ENCODE peak calls at places on chromosome 1, in nine cellular contexts. L, Y, C, X, V, A, H, G and E are unnamed samples.

GRCh38 chr1:39178541-39179431 is 25.7 kb upstream of the MACF1 start:
- DNase-seq in L (no peak), Y (no peak), C (peak; percentile 94), X (peak; percentile 51), V (no peak), A (no peak), H (no peak), G (peak; percentile 60), E (no peak)

GRCh38 chr1:110626890-110627289 is 20.7 kb upstream of the KCNA2 start:
- DNase-seq in L (no peak), Y (no peak), C (no peak), X (no peak), V (no peak), A (no peak), H (no peak), G (no peak), E (no peak)

GRCh38 chr1:215830221-215830620 is 263.1 kb downstream of the KCTD3 start:
- DNase-seq in L (no peak), Y (no peak), C (no peak), X (no peak), V (no peak), A (no peak), H (no peak), G (no peak), E (no peak)

GRCh38 chr1:167629681-167630567 is at the start of gene RCSD1:
- DNase-seq in L (no peak), Y (no peak), C (no peak), X (peak; percentile 55), V (peak; percentile 25), A (peak; percentile 46), H (no peak), G (no peak), E (peak; percentile 47)

GRCh38 chr1:25771246-25772114 is 28.5 kb upstream of the SELENON start:
- DNase-seq in L (peak; percentile 55), Y (peak; percentile 85), C (no peak), X (no peak), V (peak; percentile 51), A (no peak), H (no peak), G (no peak), E (peak; percentile 87)

GRCh38 chr1:111938123-111938522 is 51.3 kb downstream of the KCND3 start:
- DNase-seq in L (no peak), Y (no peak), C (no peak), X (no peak), V (no peak), A (no peak), H (no peak), G (no peak), E (no peak)

GRCh38 chr1:10882069-10882468 is 85.6 kb upstream of the CASZ1 start:
- DNase-seq in L (no peak), Y (no peak), C (no peak), X (no peak), V (no peak), A (no peak), H (no peak), G (no peak), E (no peak)

GRCh38 chr1:20078166-20078565 is 8.2 kb downstream of the PLA2G5 start:
- DNase-seq in L (no peak), Y (no peak), C (no peak), X (no peak), V (no peak), A (no peak), H (no peak), G (no peak), E (no peak)

GRCh38 chr1:180270767-180271639 is 40.9 kb downstream of the LHX4 start:
- DNase-seq in L (peak; percentile 66), Y (no peak), C (no peak), X (peak; percentile 39), V (peak; percentile 88), A (no peak), H (no peak), G (no peak), E (no peak)

GRCh38 chr1:61083014-61083798 is 845 bp downstream of the NFIA start:
- DNase-seq in L (peak; percentile 26), Y (peak; percentile 41), C (no peak), X (peak; percentile 79), V (peak; percentile 25), A (no peak), H (no peak), G (peak; percentile 30), E (peak; percentile 26)

GRCh38 chr1:54337928-54338327 is 68.3 kb downstream of the SSBP3 start:
- DNase-seq in L (no peak), Y (no peak), C (no peak), X (no peak), V (peak; percentile 26), A (no peak), H (no peak), G (peak; percentile 43), E (no peak)

GRCh38 chr1:210685295-210685650 is 356.6 kb downstream of the HHAT start:
- DNase-seq in L (no peak), Y (no peak), C (no peak), X (no peak), V (no peak), A (no peak), H (no peak), G (no peak), E (no peak)

GRCh38 chr1:168362991-168363390 is 82.3 kb downstream of the TBX19 start:
- DNase-seq in L (no peak), Y (no peak), C (no peak), X (no peak), V (peak; percentile 51), A (peak; percentile 25), H (no peak), G (no peak), E (no peak)

GRCh38 chr1:235090406-235091069 is 38.1 kb downstream of the TOMM20 start:
- DNase-seq in L (no peak), Y (no peak), C (no peak), X (peak; percentile 22), V (no peak), A (no peak), H (no peak), G (peak; percentile 30), E (no peak)

GRCh38 chr1:181486098-181486420 is 2.7 kb downstream of the CACNA1E start:
- DNase-seq in L (no peak), Y (no peak), C (no peak), X (no peak), V (no peak), A (no peak), H (no peak), G (no peak), E (no peak)

GRCh38 chr1:223299553-223299952 is 64.4 kb downstream of the SUSD4 start:
- DNase-seq in L (no peak), Y (no peak), C (no peak), X (no peak), V (no peak), A (no peak), H (no peak), G (no peak), E (no peak)

DNA sequence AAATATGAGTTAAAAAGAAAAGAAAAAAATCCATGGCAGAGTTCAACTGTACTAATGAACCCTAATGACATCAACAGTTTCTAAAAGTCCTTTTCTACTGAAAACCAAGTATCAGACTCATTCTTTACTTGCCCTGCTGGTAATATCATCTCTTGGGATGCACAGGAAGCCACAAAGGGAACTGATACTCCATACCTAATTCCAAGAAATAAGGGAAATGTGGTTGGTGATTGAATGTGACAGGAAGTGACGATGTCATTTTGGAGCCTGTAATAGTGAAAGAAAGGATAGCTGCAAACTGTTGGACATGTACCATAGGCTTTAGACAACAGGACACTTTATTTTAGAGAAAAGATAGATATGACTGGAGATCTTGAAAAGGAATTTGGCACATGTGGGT is 98.7 kb upstream of the VAV3 start:
- DNase-seq in L (no peak), Y (no peak), C (no peak), X (no peak), V (no peak), A (no peak), H (no peak), G (no peak), E (no peak)
- H3K9me3 ChIP-seq in L (no peaks in the 10 kb centered on the region), Y (no peaks in the 10 kb centered on the region), C (no peaks in the 10 kb centered on the region), X (no peaks in the 10 kb centered on the region), V (no peaks in the 10 kb centered on the region), A (no peaks in the 10 kb centered on the region), H (no peaks in the 10 kb centered on the region), G (no peaks in the 10 kb centered on the region), E (peaks cover 4% of the 10 kb centered on the region)

GRCh38 chr1:246988316-246988715 is 19.5 kb downstream of the ZNF695 start:
- DNase-seq in L (no peak), Y (no peak), C (no peak), X (no peak), V (no peak), A (no peak), H (no peak), G (no peak), E (no peak)
- H3K9me3 ChIP-seq in L (peaks cover 95% of the 10 kb centered on the region), Y (no peaks in the 10 kb centered on the region), C (peaks cover 76% of the 10 kb centered on the region), X (peaks cover 97% of the 10 kb centered on the region), V (peaks cover 5% of the 10 kb centered on the region), A (peaks cover 88% of the 10 kb centered on the region), H (peaks cover 59% of the 10 kb centered on the region), G (peaks cover 12% of the 10 kb centered on the region), E (peaks cover 93% of the 10 kb centered on the region)

DNA sequence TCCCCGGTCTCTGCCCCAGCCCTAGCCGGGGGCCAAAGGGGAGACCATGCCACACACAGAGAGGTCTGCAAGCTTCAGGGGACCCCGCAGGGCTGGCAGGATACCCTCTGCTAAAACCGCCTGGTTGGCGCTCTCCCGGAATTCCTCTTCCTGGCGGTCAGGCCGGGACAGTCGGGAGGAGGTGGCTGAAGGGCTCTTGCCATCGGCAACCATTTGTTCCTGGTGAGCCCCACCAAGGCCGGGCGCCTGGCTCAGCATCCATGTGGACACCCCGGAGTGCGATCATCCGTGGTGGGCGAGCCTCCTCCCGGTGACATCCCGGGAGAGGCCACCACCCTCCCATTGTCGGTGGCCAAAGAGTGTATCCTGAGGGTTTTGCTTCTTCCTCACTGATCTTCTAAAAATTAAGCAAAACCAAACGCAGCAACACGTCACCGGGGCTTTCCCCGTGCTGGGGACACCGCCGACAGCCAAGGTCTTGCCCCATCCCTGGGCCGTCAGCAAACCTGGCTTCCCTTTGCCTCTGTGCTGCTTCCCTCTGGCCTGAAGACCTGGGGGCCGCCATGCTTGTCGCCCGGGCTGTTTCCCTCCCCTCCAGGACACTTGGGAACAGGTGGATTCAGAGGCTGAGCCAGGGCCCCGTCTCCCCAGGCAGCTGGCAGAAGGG is 59.1 kb upstream of the TTC34 start:
- DNase-seq in L (no peak), Y (no peak), C (no peak), X (no peak), V (no peak), A (no peak), H (no peak), G (no peak), E (no peak)
- H3K9me3 ChIP-seq in L (no peaks in the 10 kb centered on the region), Y (no peaks in the 10 kb centered on the region), C (no peaks in the 10 kb centered on the region), X (no peaks in the 10 kb centered on the region), V (no peaks in the 10 kb centered on the region), A (no peaks in the 10 kb centered on the region), H (no peaks in the 10 kb centered on the region), G (peaks cover 8% of the 10 kb centered on the region), E (no peaks in the 10 kb centered on the region)

GRCh38 chr1:248597589-248597988 is at the start of gene OR2T10:
- DNase-seq in L (no peak), Y (no peak), C (no peak), X (no peak), V (no peak), A (no peak), H (no peak), G (no peak), E (no peak)

GRCh38 chr1:248596615-248597014 is 885 bp downstream of the OR2T10 start:
- DNase-seq in L (no peak), Y (no peak), C (no peak), X (no peak), V (no peak), A (no peak), H (no peak), G (no peak), E (no peak)

DNA sequence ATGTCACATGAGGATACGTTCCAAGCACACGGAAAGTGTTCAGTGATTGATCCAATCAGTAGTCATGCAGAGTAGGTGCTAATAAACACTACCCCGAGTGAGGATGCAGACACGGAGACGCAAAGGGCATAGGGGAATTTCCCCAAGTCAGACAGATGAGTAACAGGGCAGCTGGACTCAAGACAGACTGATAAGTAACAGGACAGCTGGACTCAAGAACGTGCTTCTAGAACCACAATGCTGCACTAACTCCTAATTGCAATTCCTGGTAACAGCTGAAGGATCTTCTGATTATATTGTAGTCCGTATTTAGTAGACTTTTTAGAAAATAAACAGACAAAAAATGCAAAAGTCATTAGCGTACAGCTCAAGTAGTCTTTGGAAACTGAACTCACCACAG is 1.9 kb upstream of the OR2T10 start:
- DNase-seq in L (no peak), Y (no peak), C (no peak), X (no peak), V (no peak), A (no peak), H (no peak), G (no peak), E (no peak)
- H3K9me3 ChIP-seq in L (no peaks in the 10 kb centered on the region), Y (no peaks in the 10 kb centered on the region), C (no peaks in the 10 kb centered on the region), X (peaks cover 6% of the 10 kb centered on the region), V (no peaks in the 10 kb centered on the region), A (no peaks in the 10 kb centered on the region), H (no peaks in the 10 kb centered on the region), G (peaks cover 2% of the 10 kb centered on the region), E (peaks cover 4% of the 10 kb centered on the region)